ENCODE peak calls at places on chromosomes 4 and X, in ten cellular contexts. L is pancreas, N is mammary epithelial cell, R is tibial artery, S is ascending aorta, Q is right atrium auricular region, Y is upper lobe of right lung, P is A549, U is colonic mucosa, O is AG04450. M is an unnamed sample.

GRCh38 chrX:129115104-129115503 is 408.2 kb downstream of the SMARCA1 start:
- DNase-seq in L (peak), N (peak), R (no peak), S (no peak), Q (no peak), Y (no peak), P (peak), U (peak), O (no peak), M (no peak)

GRCh38 chr4:104279744-104280143 is 214.9 kb downstream of the CXXC4 start:
- DNase-seq in L (no peak), N (no peak), R (no peak), S (no peak), Q (no peak), Y (no peak), P (no peak), U (no peak), O (no peak), M (no peak)

GRCh38 chrX:26347171-26347570 is 131.2 kb downstream of the MAGEB5 start:
- DNase-seq in L (peak), N (no peak), R (no peak), S (no peak), Q (no peak), Y (no peak), P (no peak), U (no peak), O (no peak), M (no peak)

GRCh38 chr4:6258741-6259140 is 10.9 kb upstream of the WFS1 start:
- DNase-seq in L (no peak), N (no peak), R (no peak), S (no peak), Q (no peak), Y (no peak), P (no peak), U (no peak), O (no peak), M (no peak)

GRCh38 chr4:26197018-26197779 is 123.6 kb upstream of the RBPJ start:
- DNase-seq in L (no peak), N (peak), R (no peak), S (peak), Q (no peak), Y (no peak), P (peak), U (no peak), O (peak), M (no peak)

GRCh38 chrX:114903618-114904017 is 113.8 kb downstream of the IL13RA2 start:
- DNase-seq in L (no peak), N (peak), R (no peak), S (no peak), Q (no peak), Y (no peak), P (no peak), U (no peak), O (no peak), M (no peak)

GRCh38 chr4:17066972-17067371 is 168.5 kb upstream of the LDB2 start:
- DNase-seq in L (no peak), N (peak), R (no peak), S (peak), Q (no peak), Y (no peak), P (peak), U (no peak), O (peak), M (no peak)

GRCh38 chr4:81257021-81257420 is 42.0 kb upstream of the PRKG2 start:
- DNase-seq in L (no peak), N (peak), R (no peak), S (no peak), Q (no peak), Y (no peak), P (no peak), U (no peak), O (peak), M (no peak)

GRCh38 chrX:140475025-140475424 is 29.8 kb downstream of the SOX3 start:
- DNase-seq in L (no peak), N (no peak), R (no peak), S (no peak), Q (no peak), Y (no peak), P (no peak), U (no peak), O (no peak), M (no peak)

GRCh38 chrX:118694628-118695027 is 32.8 kb upstream of the IL13RA1 start:
- DNase-seq in L (no peak), N (no peak), R (no peak), S (no peak), Q (no peak), Y (no peak), P (no peak), U (no peak), O (no peak), M (no peak)

GRCh38 chr4:181213562-181213961 is 1029.6 kb upstream of the TENM3 start:
- DNase-seq in L (no peak), N (no peak), R (no peak), S (no peak), Q (no peak), Y (no peak), P (no peak), U (no peak), O (no peak), M (no peak)

GRCh38 chr4:88008624-88009235 is 1.3 kb downstream of the PKD2 start:
- DNase-seq in L (no peak), N (peak), R (no peak), S (no peak), Q (no peak), Y (no peak), P (peak), U (no peak), O (no peak), M (no peak)

GRCh38 chr4:185549095-185549494 is 13.8 kb upstream of the PDLIM3 start:
- DNase-seq in L (no peak), N (no peak), R (no peak), S (no peak), Q (no peak), Y (no peak), P (no peak), U (no peak), O (no peak), M (no peak)

GRCh38 chrX:20061869-20062254 is 54.8 kb downstream of the MAP7D2 start:
- DNase-seq in L (no peak), N (peak), R (no peak), S (no peak), Q (no peak), Y (no peak), P (no peak), U (no peak), O (no peak), M (no peak)

GRCh38 chrX:21747523-21747922 is 10.4 kb downstream of the SMPX start:
- DNase-seq in L (no peak), N (no peak), R (no peak), S (no peak), Q (no peak), Y (no peak), P (no peak), U (no peak), O (no peak), M (no peak)

GRCh38 chrX:34859191-34859590 is 83.4 kb upstream of the FAM47B start:
- DNase-seq in L (no peak), N (no peak), R (no peak), S (no peak), Q (no peak), Y (no peak), P (no peak), U (no peak), O (no peak), M (no peak)

GRCh38 chrX:38108364-38108763 is 102.0 kb downstream of the SYTL5 start:
- DNase-seq in L (no peak), N (no peak), R (no peak), S (no peak), Q (no peak), Y (no peak), P (no peak), U (no peak), O (no peak), M (no peak)

GRCh38 chrX:23811135-23811781 is 28.3 kb downstream of the SAT1 start:
- DNase-seq in L (no peak), N (peak), R (peak), S (no peak), Q (no peak), Y (no peak), P (peak), U (no peak), O (no peak), M (no peak)

GRCh38 chrX:17549005-17549685 is 174.1 kb downstream of the NHS start:
- DNase-seq in L (no peak), N (no peak), R (no peak), S (no peak), Q (no peak), Y (no peak), P (no peak), U (no peak), O (no peak), M (no peak)

GRCh38 chr4:146342600-146343192 is 128.4 kb downstream of the REELD1 start:
- DNase-seq in L (no peak), N (no peak), R (no peak), S (no peak), Q (no peak), Y (no peak), P (peak), U (peak), O (no peak), M (no peak)

GRCh38 chr4:71211748-71212147 is 127.1 kb upstream of the SLC4A4 start:
- DNase-seq in L (no peak), N (no peak), R (no peak), S (no peak), Q (no peak), Y (no peak), P (no peak), U (no peak), O (no peak), M (no peak)

GRCh38 chr4:17189322-17189721 is 290.9 kb upstream of the LDB2 start:
- DNase-seq in L (no peak), N (no peak), R (no peak), S (no peak), Q (no peak), Y (no peak), P (no peak), U (peak), O (peak), M (no peak)

GRCh38 chr4:61493470-61493869 is 293.3 kb downstream of the ADGRL3 start:
- DNase-seq in L (no peak), N (no peak), R (no peak), S (no peak), Q (no peak), Y (no peak), P (peak), U (no peak), O (no peak), M (no peak)

GRCh38 chr4:61489927-61490326 is 289.8 kb downstream of the ADGRL3 start:
- DNase-seq in L (no peak), N (no peak), R (no peak), S (no peak), Q (no peak), Y (no peak), P (no peak), U (no peak), O (no peak), M (no peak)

DNA sequence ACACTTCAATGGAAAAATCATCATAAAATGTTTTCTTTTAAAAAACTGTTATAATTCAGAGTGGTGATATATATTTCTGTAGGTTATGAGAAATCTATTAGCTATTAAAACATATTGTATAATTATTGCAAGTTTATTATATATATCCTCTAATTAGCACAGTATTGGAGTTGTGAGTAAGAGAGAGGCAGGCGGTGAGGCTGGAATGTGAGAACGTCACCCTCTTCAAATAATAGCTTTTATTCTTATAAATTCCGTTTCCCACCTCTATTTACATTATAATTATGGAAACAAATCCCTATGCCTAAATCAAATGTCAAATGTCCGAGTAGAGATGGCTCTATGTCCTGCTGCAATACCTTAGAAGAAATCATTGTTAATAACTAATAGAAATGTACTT is 292.9 kb downstream of the ADGRL3 start:
- DNase-seq in L (no peak), N (no peak), R (no peak), S (no peak), Q (no peak), Y (no peak), P (no peak), U (no peak), O (no peak), M (no peak)
- H3K27ac ChIP-seq in L (no peak), N (no peak), R (no peak), S (no peak), Q (no peak), Y (no peak), P (no peak), U (no peak), O (no peak), M (no peak)

DNA sequence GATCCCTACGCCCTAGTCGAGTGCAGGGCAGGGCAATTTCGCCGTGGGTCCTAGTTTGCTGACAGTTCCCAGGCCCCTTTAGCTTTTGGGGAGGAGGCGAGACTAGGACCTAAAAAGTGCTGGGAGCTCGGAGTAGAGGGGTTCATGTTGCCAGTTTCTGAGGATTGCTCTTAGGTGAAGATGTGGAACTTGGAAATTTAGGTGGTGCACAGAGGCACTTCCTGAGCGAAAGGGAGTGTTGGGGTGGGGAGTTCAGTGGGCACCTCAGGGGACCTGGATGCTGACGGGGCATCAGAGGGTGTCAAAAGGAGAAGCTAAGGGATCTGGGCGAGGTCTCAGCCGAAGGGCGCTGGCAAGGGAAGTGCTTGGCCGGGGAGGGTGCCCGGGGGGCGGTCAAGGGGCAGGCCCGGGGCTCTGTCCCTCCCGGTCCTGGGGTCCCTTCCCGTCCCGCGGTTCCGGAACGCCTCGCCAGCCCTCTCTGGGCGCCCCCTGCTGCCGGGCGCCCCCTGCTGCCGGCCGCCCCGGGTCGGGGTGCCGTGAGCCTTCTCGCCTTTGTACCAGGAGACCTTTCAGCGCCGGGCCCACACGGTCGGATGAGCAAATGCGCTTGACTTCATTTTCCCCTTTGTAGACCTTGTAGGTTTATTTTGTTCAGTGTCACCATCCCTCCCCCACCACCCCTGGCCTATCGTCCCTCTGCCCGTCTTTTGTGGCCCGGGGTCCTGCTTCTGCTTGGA is 3.0 kb upstream of the PHOX2B start:
- DNase-seq in L (no peak), N (no peak), R (no peak), S (no peak), Q (no peak), Y (no peak), P (no peak), U (no peak), O (no peak), M (no peak)
- TF ChIP-seq CTCF in L (no peak), N (peak), R (no peak), S (no peak), Q (no peak), Y (peak), P (peak), U (no peak), O (peak), M (no peak)

GRCh38 chr4:15704145-15704544 is 1.3 kb downstream of the BST1 start:
- DNase-seq in L (no peak), N (no peak), R (no peak), S (no peak), Q (no peak), Y (no peak), P (no peak), U (no peak), O (no peak), M (no peak)

GRCh38 chr4:15702941-15703403 is at the start of gene BST1:
- DNase-seq in L (peak), N (peak), R (peak), S (peak), Q (peak), Y (peak), P (peak), U (peak), O (no peak), M (peak)

GRCh38 chr4:15707363-15707715 is 4.5 kb downstream of the BST1 start:
- DNase-seq in L (no peak), N (no peak), R (no peak), S (no peak), Q (no peak), Y (no peak), P (no peak), U (no peak), O (no peak), M (no peak)

GRCh38 chr4:15706646-15707362 is 3.9 kb downstream of the BST1 start:
- DNase-seq in L (no peak), N (no peak), R (no peak), S (no peak), Q (no peak), Y (no peak), P (no peak), U (no peak), O (no peak), M (no peak)

GRCh38 chr4:15703439-15703838 is 574 bp downstream of the BST1 start:
- DNase-seq in L (no peak), N (no peak), R (no peak), S (no peak), Q (no peak), Y (no peak), P (no peak), U (no peak), O (no peak), M (no peak)
- H3K4me3 ChIP-seq in L (no peak), N (no peak), R (peak), S (peak), Q (peak), Y (peak), P (peak), U (peak), O (peak), M (no peak)

DNA sequence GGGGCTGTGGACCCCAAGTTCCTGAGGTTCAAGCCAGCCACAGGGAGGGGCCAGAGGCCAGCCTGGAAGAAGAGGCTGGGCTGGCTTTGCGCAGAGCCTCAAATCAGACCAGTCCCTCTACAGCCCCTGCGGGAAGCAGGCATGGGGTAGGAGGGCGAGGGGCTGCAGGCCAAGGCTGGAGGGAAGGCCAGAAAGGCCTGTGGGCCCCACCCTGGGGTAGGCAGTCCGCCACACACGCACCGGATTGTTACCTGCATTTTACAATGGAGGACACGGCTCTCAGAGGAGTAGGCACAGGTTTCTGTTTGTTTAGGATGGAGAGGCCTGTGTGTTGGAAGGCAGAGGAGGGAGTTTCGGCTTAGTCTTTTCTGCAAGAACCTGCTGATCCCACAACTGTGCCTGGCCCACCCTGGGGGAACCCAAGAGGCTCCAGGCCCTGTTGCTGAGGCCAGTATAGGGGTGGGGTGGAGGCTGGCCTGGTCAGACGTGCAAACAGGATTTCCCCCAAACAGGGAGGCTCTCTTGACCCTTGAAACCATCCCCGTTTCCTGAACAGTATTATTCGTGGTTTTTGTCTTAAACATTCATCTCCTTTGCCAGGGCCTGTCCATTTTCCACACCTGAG is 659 bp upstream of the SLC49A3 start:
- DNase-seq in L (no peak), N (no peak), R (no peak), S (no peak), Q (no peak), Y (no peak), P (no peak), U (no peak), O (no peak), M (no peak)
- H3K27ac ChIP-seq in L (peak), N (no peak), R (no peak), S (peak), Q (peak), Y (peak), P (no peak), U (peak), O (no peak), M (peak)

GRCh38 chr4:183139972-183140570 is 41.0 kb downstream of the WWC2 start:
- DNase-seq in L (no peak), N (no peak), R (no peak), S (no peak), Q (no peak), Y (no peak), P (no peak), U (no peak), O (no peak), M (no peak)

GRCh38 chr4:183142566-183143545 is 43.8 kb downstream of the WWC2 start:
- DNase-seq in L (peak), N (peak), R (peak), S (peak), Q (no peak), Y (no peak), P (peak), U (no peak), O (no peak), M (peak)

GRCh38 chr4:183139058-183139740 is 40.1 kb downstream of the WWC2 start:
- DNase-seq in L (no peak), N (no peak), R (no peak), S (no peak), Q (no peak), Y (no peak), P (no peak), U (no peak), O (no peak), M (no peak)

GRCh38 chr4:183140911-183141320 is 41.9 kb downstream of the WWC2 start:
- DNase-seq in L (no peak), N (peak), R (no peak), S (no peak), Q (no peak), Y (no peak), P (no peak), U (no peak), O (no peak), M (no peak)

DNA sequence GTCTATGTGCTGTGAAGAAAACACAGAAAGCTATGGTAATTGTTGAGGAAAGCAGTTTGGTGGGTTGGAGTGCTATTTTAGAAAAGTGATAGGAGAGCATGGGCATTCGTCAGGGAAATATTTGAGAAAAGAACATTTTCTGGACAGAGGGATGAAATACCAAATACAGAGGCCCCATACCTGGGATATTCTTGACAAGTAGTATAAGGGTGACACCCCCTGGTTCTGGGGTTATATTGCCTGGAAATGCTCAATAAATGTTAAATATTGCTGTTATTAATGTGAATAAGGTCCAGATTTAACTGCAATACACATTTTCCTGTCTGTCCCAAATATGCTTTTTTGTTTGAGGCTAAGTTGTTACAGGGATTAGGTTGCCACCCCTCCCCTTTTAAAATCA is 42.9 kb downstream of the WWC2 start:
- DNase-seq in L (no peak), N (no peak), R (no peak), S (no peak), Q (no peak), Y (no peak), P (no peak), U (no peak), O (no peak), M (no peak)
- TF ChIP-seq CTCF in L (no peak), N (peak), R (no peak), S (no peak), Q (no peak), Y (no peak), P (no peak), U (no peak), O (no peak), M (peak)

GRCh38 chr4:915595-915994 is 16.5 kb downstream of the GAK start:
- DNase-seq in L (no peak), N (no peak), R (peak), S (peak), Q (no peak), Y (no peak), P (no peak), U (no peak), O (no peak), M (peak)
- H3K4me3 ChIP-seq in L (no peak), N (no peak), R (no peak), S (no peak), Q (no peak), Y (no peak), P (no peak), U (no peak), O (no peak), M (no peak)

DNA sequence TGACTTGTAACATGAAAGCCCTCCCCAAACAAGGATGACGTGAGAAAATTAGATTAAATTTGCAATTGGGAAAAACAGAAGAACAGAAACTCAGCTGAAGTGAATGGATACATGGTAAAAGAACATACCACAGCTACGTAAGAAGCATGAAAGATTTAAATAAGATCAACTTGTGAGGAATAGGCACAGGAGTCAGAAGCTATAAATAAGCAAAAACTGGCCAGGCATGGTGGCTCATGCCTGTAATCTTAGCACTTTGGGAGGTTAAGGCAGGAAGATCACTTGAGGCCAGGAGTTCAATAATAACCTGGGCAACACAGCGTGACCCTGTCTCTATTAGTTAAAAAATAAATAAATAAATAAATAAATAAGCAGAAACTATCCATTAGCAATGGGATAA is 33.6 kb upstream of the ZCCHC13 start:
- DNase-seq in L (no peak), N (no peak), R (no peak), S (no peak), Q (no peak), Y (no peak), P (no peak), U (no peak), O (no peak), M (no peak)
- H3K27ac ChIP-seq in L (no peak), N (no peak), R (no peak), S (no peak), Q (no peak), Y (no peak), P (no peak), U (no peak), O (no peak), M (no peak)

M was measured in right lobe of liver.